ENCODE peak calls at places on chromosomes 11 and 22, in seven cellular contexts. D, X, T, Y, J, G and K are unnamed samples.

GRCh38 chr11:7514099-7514725 is 413 bp downstream of the PPFIBP2 start:
- DNase-seq in D (no peak), X (no peak), T (no peak), Y (no peak), J (no peak), G (peak; percentile 16), K (peak; percentile 9)

GRCh38 chr11:92269021-92269420 is 44.4 kb downstream of the FAT3 start:
- DNase-seq in D (no peak), X (peak; percentile 84), T (peak; percentile 23), Y (peak; percentile 31), J (no peak), G (no peak), K (no peak)

GRCh38 chr11:125167954-125168821 is 3.6 kb downstream of the PKNOX2 start:
- DNase-seq in D (no peak), X (peak; percentile 93), T (peak; percentile 68), Y (no peak), J (no peak), G (no peak), K (no peak)

GRCh38 chr11:47856186-47856585 is 8.0 kb upstream of the NUP160 start:
- DNase-seq in D (no peak), X (peak; percentile 40), T (no peak), Y (no peak), J (no peak), G (no peak), K (no peak)

GRCh38 chr11:1785749-1786261 is 22.1 kb upstream of the CTSD start:
- DNase-seq in D (no peak), X (no peak), T (no peak), Y (no peak), J (no peak), G (no peak), K (no peak)

GRCh38 chr11:9053631-9054030 is 37.8 kb downstream of the SCUBE2 start:
- DNase-seq in D (no peak), X (peak; percentile 56), T (peak; percentile 8), Y (no peak), J (no peak), G (no peak), K (no peak)

GRCh38 chr22:43554259-43554636 is 142.4 kb downstream of the MPPED1 start:
- DNase-seq in D (no peak), X (no peak), T (no peak), Y (no peak), J (no peak), G (no peak), K (no peak)

GRCh38 chr22:36860438-36860820 is 377 bp upstream of the NCF4 start:
- DNase-seq in D (no peak), X (no peak), T (no peak), Y (no peak), J (no peak), G (no peak), K (no peak)

GRCh38 chr11:71372693-71373657 is 75.2 kb downstream of the DHCR7 start:
- DNase-seq in D (no peak), X (peak; percentile 19), T (peak; percentile 51), Y (peak; percentile 17), J (no peak), G (no peak), K (no peak)

GRCh38 chr11:1589996-1590395 is 4.9 kb upstream of the KRTAP5-1 start:
- DNase-seq in D (no peak), X (no peak), T (no peak), Y (no peak), J (no peak), G (no peak), K (no peak)

GRCh38 chr11:75981546-75981945 is 166.5 kb downstream of the UVRAG start:
- DNase-seq in D (no peak), X (no peak), T (no peak), Y (no peak), J (no peak), G (no peak), K (no peak)

GRCh38 chr11:104327864-104328513 is 164.0 kb upstream of the PDGFD start:
- DNase-seq in D (no peak), X (no peak), T (no peak), Y (no peak), J (no peak), G (no peak), K (no peak)

GRCh38 chr11:47906066-47906465 is 57.9 kb upstream of the NUP160 start:
- DNase-seq in D (no peak), X (no peak), T (no peak), Y (no peak), J (no peak), G (no peak), K (no peak)

GRCh38 chr11:117900720-117901440 is 24.4 kb upstream of the FXYD6 start:
- DNase-seq in D (peak; percentile 8), X (no peak), T (no peak), Y (peak; percentile 45), J (no peak), G (no peak), K (no peak)

GRCh38 chr11:42768576-42768975 is 543.2 kb upstream of the API5 start:
- DNase-seq in D (no peak), X (no peak), T (no peak), Y (no peak), J (no peak), G (no peak), K (no peak)

GRCh38 chr11:42766191-42766590 is 545.6 kb upstream of the API5 start:
- DNase-seq in D (no peak), X (no peak), T (no peak), Y (no peak), J (no peak), G (no peak), K (no peak)

GRCh38 chr11:42764936-42765335 is 546.9 kb upstream of the API5 start:
- DNase-seq in D (no peak), X (no peak), T (no peak), Y (no peak), J (no peak), G (no peak), K (no peak)

GRCh38 chr11:42772886-42773285 is 538.9 kb upstream of the API5 start:
- DNase-seq in D (no peak), X (no peak), T (no peak), Y (no peak), J (no peak), G (no peak), K (no peak)

GRCh38 chr11:42770444-42771065 is 541.2 kb upstream of the API5 start:
- DNase-seq in D (no peak), X (peak; percentile 3), T (peak; percentile 25), Y (peak; percentile 2), J (peak; percentile 31), G (peak; percentile 29), K (peak; percentile 19)
- TF ChIP-seq CTCF in D (no peak), X (peak; percentile 40), T (peak; percentile 45), Y (peak; percentile 57), J (peak; percentile 82), G (peak; percentile 82), K (peak; percentile 51)

DNA sequence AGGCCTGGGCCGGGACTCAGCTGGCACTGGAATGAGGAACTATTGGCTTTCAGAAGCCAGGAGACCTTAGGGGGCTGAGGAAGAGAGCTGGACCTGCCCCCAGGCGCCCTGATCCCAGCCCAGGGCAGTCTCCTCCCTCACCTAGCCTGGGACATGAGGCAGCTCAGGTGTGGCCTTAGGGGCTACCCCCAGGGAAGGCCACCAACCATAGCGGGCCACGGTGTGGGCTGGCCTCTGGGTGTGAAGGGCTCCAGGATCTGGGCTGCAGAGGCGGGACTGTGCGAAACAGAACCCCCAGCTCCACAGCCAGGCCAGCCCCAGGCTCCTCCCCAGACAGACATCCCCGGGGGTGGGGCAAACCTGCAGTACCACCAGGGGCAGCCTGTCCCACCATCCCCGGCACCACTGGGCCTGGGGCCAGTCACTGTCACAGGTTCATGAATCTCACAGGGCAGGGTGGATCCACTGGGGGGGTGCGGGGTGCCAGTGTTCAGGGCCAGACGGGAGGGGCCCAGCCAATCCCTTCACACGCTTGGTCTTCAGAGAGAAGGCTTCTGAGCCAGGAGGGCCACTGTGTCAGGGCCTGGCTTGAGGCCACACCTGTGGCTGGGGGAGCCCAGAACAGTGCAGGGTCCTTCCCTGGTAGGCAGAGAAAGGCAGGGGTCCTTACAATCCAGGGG is 3.5 kb downstream of the PLXNB2 start:
- DNase-seq in D (peak; percentile 55), X (no peak), T (peak; percentile 19), Y (peak; percentile 47), J (peak; percentile 77), G (no peak), K (no peak)
- TF ChIP-seq CTCF in D (no peak), X (no peak), T (no peak), Y (no peak), J (peak; percentile 25), G (no peak), K (no peak)

GRCh38 chr11:67357831-67358555 is 4.6 kb upstream of the POLD4 start:
- DNase-seq in D (no peak), X (peak; percentile 82), T (peak; percentile 50), Y (peak; percentile 74), J (no peak), G (no peak), K (no peak)
- TF ChIP-seq CTCF in D (no peak), X (no peak), T (no peak), Y (no peak), J (no peak), G (no peak), K (no peak)

DNA sequence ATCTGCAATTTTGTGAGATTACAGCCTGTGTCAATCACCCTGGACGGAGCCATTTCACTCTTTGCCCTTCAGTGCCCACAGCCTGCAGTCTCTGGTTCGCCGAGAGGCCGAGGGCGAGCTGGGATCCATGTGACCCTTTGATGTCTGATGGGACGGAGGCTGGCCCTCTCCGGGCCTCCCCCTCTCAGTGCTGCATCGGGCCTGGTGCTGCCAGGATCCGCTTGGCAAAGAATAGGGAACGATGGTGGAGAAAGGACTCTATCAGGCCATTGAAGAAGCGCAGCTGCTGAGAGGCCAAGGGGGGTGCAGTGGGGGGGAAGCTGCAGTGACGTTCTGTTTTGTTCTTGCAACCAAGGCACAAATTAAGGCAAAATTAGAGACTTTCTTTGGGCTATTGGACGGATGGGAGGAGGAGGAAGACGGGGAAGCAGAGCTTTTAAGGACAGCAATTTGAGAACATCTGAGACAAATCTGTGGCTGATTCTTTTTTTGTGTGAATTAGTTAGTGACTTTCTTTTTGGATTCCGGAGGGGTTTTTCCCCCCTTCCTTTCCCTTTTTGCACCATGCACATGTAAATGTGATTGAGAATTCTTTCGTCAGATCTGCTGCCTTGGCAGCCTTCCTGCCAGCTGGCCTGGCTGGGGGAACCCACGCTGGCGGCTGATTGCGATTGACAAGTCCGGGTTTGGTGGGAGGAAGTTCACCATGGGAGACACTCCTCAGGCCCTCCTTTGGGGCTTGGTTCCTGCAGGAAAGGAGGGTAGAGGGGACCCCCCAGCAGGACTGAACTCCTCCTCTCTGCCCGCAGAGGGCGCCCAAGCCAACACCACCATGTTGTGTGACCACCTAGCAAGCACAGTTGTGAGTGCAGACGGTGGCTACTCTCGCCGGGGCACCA is 214.5 kb downstream of the NTM start:
- DNase-seq in D (no peak), X (no peak), T (no peak), Y (no peak), J (peak; percentile 87), G (peak; percentile 35), K (peak; percentile 61)
- TF ChIP-seq CTCF in D (no peak), X (peak; percentile 32), T (no peak), Y (no peak), J (peak; percentile 89), G (peak; percentile 54), K (peak; percentile 63)